ENCODE peak calls at places on chromosomes 7 and 10, in eight cellular contexts. U is body of pancreas, Z is lower leg skin, G is right lobe of liver, C is breast epithelium, S is heart left ventricle, D is esophagus squamous epithelium, H is NB4. R is an unnamed sample.

GRCh38 chr7:150969483-150969874 is 8.6 kb downstream of the KCNH2 start:
- DNase-seq in Z (no peak), C (no peak), G (no peak), D (no peak), H (no peak), S (peak), U (no peak), R (no peak)

GRCh38 chr10:110525349-110526260 is 27.9 kb downstream of the DUSP5 start:
- DNase-seq in C (no peak), G (no peak), Z (no peak), S (no peak), H (peak), U (no peak), D (no peak), R (no peak)

GRCh38 chr7:104444019-104444418 is 115.6 kb downstream of the LHFPL3 start:
- DNase-seq in U (no peak), S (no peak), Z (no peak), D (no peak), G (no peak), C (no peak), H (no peak), R (no peak)

GRCh38 chr7:80357530-80357929 is 154.3 kb downstream of the GNAT3 start:
- DNase-seq in Z (no peak), U (no peak), G (no peak), S (no peak), H (no peak), C (no peak), D (no peak), R (no peak)

GRCh38 chr10:84523509-84523908 is 195.1 kb downstream of the CCSER2 start:
- DNase-seq in D (no peak), Z (no peak), U (peak), H (no peak), S (no peak), G (no peak), C (no peak), R (peak)

GRCh38 chr10:133257489-133258065 is 19.1 kb downstream of the ADAM8 start:
- DNase-seq in G (peak), H (peak), D (no peak), C (peak), S (peak), U (peak), Z (peak), R (peak)

GRCh38 chr10:118054383-118054782 is 7.6 kb upstream of the RAB11FIP2 start:
- DNase-seq in G (no peak), Z (no peak), C (no peak), D (no peak), U (no peak), S (no peak), H (no peak), R (no peak)

GRCh38 chr7:70738080-70738479 is 393.9 kb upstream of the GALNT17 start:
- DNase-seq in Z (peak), U (no peak), S (no peak), C (peak), D (no peak), H (no peak), G (no peak), R (no peak)

GRCh38 chr10:116113721-116114501 is 159.1 kb downstream of the GFRA1 start:
- DNase-seq in U (no peak), G (no peak), D (no peak), H (no peak), S (no peak), Z (no peak), C (no peak), R (no peak)

GRCh38 chr7:114789942-114790341 is 132.0 kb upstream of the MDFIC start:
- DNase-seq in U (no peak), C (no peak), S (no peak), G (no peak), Z (no peak), H (no peak), D (no peak), R (no peak)

GRCh38 chr10:113549856-113550255 is 3.0 kb upstream of the HABP2 start:
- DNase-seq in H (no peak), U (no peak), C (no peak), S (no peak), G (no peak), Z (no peak), D (no peak), R (no peak)

GRCh38 chr10:19629559-19629958 is 186.7 kb upstream of the PLXDC2 start:
- DNase-seq in D (no peak), S (peak), H (peak), Z (peak), U (peak), C (peak), G (peak), R (no peak)

GRCh38 chr7:124701955-124702354 is 63.6 kb downstream of the GPR37 start:
- DNase-seq in D (no peak), U (no peak), Z (no peak), C (no peak), H (no peak), S (no peak), G (no peak), R (no peak)

GRCh38 chr7:139737221-139738100 is 40.3 kb downstream of the HIPK2 start:
- DNase-seq in H (no peak), G (no peak), U (no peak), S (no peak), C (no peak), Z (no peak), D (no peak), R (no peak)

GRCh38 chr10:30313579-30314376 is 35.3 kb downstream of the MTPAP start:
- DNase-seq in G (no peak), D (no peak), S (no peak), H (no peak), U (no peak), Z (no peak), C (no peak), R (no peak)

GRCh38 chr10:105585753-105586152 is 944.7 kb downstream of the SORCS3 start:
- DNase-seq in H (no peak), D (no peak), U (no peak), C (no peak), Z (no peak), S (no peak), G (no peak), R (no peak)

GRCh38 chr10:79328737-79329504 is 18.3 kb upstream of the PPIF start:
- DNase-seq in Z (no peak), S (peak), C (no peak), D (no peak), G (no peak), U (no peak), H (no peak), R (no peak)

GRCh38 chr10:72423426-72423825 is 68.7 kb upstream of the DNAJB12 start:
- DNase-seq in S (no peak), Z (no peak), H (no peak), D (no peak), C (no peak), U (no peak), G (no peak), R (no peak)

GRCh38 chr7:76428868-76429805 is 4.4 kb downstream of the ZP3 start:
- DNase-seq in G (no peak), U (no peak), D (no peak), Z (no peak), H (peak), S (no peak), C (no peak), R (peak)

GRCh38 chr7:3333861-3334260 is 32.8 kb downstream of the SDK1 start:
- DNase-seq in U (no peak), D (no peak), S (no peak), H (no peak), C (no peak), Z (no peak), G (no peak), R (no peak)

GRCh38 chr7:34357068-34357467 is 300.9 kb upstream of the NPSR1 start:
- DNase-seq in C (no peak), H (no peak), D (no peak), S (no peak), U (no peak), Z (no peak), G (no peak), R (no peak)

GRCh38 chr7:152884321-152884720 is 124.8 kb downstream of the ACTR3B start:
- DNase-seq in C (no peak), H (no peak), G (no peak), Z (no peak), U (no peak), S (no peak), D (no peak), R (no peak)

GRCh38 chr7:90677742-90678439 is 81.8 kb downstream of the CDK14 start:
- DNase-seq in S (no peak), G (no peak), H (no peak), Z (no peak), D (no peak), C (no peak), U (no peak), R (no peak)

GRCh38 chr7:19353158-19353557 is 207.9 kb upstream of the FERD3L start:
- DNase-seq in H (no peak), C (no peak), G (no peak), S (no peak), Z (no peak), D (no peak), U (no peak), R (no peak)

GRCh38 chr10:63383141-63383540 is 82.6 kb downstream of the JMJD1C start:
- DNase-seq in Z (no peak), D (no peak), G (no peak), S (no peak), H (no peak), U (no peak), C (no peak), R (no peak)

GRCh38 chr7:121271916-121272315 is 56.9 kb upstream of the WNT16 start:
- DNase-seq in C (no peak), U (no peak), D (no peak), Z (no peak), S (no peak), H (no peak), G (no peak), R (no peak)

GRCh38 chr7:94908204-94909022 is 1.0 kb downstream of the PPP1R9A start:
- DNase-seq in S (peak), C (peak), U (peak), G (peak), H (no peak), Z (no peak), D (no peak), R (no peak)

GRCh38 chr7:65006094-65006992 is at the start of gene ERV3-1:
- DNase-seq in G (peak), U (peak), S (peak), C (peak), H (peak), Z (peak), D (peak), R (peak)
- TF ChIP-seq POLR2A in G (peak), U (peak), S (peak), C (peak), H (peak), Z (peak), D (peak), R (peak)

DNA sequence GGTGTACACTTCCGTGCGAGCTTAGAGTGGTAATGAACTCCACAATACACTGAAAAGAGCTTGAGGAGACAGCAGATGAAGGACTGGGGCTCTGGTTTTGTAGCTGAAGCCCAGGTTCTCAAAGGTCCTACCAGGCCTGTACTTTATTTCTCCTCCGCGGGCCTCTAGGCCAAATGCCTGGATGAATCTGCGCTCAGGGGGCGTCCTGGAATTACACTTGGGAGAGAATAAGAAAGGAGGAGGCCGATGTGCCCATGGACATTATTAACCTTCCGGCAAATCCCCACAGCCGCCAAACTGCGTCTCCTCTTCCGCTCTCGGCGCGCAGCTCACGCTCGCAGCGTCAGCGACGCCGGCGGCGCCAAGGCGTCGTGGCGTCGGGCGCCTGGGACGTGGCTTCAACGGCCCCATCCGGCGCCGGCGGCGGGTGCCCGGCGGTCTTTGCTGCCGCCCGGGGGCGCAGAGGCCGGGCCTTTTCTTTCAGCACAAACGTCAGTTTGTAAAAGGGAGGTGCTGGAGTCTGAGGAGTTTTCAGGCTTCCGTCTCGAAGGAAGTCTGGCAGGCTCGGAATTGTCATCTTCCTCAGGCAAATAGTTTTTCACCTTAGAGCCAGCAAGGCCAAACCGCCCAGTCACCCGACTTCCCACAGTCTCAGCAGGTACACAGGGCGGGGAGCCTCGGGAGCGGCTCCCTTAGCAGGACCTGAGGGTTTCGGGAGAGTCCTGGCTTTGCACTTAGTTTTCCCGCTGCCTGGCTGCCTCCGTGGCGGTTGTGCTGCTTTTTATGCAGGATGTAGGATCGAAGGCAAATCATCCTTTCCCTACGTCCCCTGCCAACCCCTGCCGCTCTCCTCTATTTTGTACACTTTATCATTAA is at the start of gene CCDC7:
- DNase-seq in Z (peak), S (peak), C (peak), U (peak), H (peak), G (peak), D (peak), R (peak)
- TF ChIP-seq POLR2A in Z (peak), S (peak), C (no peak), U (peak), H (peak), G (peak), D (peak), R (peak)

GRCh38 chr10:102712843-102713242 is 1.4 kb downstream of the ARL3 start:
- DNase-seq in D (no peak), S (no peak), Z (no peak), G (no peak), C (no peak), H (no peak), U (no peak), R (no peak)

GRCh38 chr10:102713483-102713813 is 749 bp downstream of the ARL3 start:
- DNase-seq in Z (no peak), S (no peak), U (no peak), G (no peak), H (no peak), D (no peak), C (no peak), R (peak)

GRCh38 chr10:102715880-102716279 is 1.4 kb downstream of the SFXN2 start:
- DNase-seq in C (no peak), D (no peak), H (no peak), G (no peak), Z (no peak), S (no peak), U (no peak), R (no peak)

GRCh38 chr10:102714621-102715455 is at the start of gene SFXN2:
- DNase-seq in C (no peak), D (no peak), H (peak), S (no peak), U (peak), Z (no peak), G (no peak), R (peak)

DNA sequence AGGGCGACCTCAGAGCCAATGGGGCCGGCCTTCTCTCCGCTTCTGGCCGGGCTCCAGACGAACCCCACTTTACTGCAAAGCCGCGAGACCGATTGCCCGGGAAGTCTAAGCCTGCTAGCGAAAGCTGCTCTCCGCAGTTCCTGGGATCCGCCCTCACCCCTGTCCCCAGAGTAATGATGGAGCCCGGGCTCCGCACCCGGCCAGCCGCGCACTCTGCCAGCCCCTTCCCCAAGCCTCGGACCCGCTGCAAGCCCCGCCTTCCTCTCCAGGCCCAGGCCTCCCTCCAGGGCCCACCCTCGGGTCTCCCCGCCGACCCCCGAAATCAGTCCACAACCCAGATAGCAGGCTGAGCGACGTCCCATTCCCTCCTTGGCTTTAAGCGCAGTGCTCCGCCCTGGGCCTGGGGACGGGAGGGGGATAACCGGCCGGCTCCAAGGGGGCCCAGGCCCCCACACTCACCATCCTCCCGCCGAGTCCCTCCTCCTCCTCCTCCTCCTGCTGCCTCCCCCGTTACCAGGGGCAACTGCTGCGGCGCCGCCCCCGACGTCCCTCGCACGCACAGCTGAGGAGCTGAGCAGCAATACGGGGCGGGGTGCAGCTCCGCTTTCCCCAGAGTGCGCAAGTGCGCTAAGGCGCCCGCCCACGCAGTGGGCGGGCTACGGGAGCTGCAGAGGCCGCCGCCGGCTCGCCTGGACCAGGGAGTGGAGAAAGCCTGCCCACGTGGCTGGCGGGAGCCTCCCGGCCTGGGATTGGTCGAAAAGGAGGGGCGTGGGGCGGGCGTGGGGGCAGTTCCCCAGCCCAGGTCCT is at the start of gene ARL3:
- DNase-seq in C (peak), H (peak), D (peak), Z (peak), S (peak), G (peak), U (peak), R (peak)
- TF ChIP-seq POLR2A in C (peak), H (peak), D (peak), Z (no peak), S (peak), G (no peak), U (no peak), R (peak)

DNA sequence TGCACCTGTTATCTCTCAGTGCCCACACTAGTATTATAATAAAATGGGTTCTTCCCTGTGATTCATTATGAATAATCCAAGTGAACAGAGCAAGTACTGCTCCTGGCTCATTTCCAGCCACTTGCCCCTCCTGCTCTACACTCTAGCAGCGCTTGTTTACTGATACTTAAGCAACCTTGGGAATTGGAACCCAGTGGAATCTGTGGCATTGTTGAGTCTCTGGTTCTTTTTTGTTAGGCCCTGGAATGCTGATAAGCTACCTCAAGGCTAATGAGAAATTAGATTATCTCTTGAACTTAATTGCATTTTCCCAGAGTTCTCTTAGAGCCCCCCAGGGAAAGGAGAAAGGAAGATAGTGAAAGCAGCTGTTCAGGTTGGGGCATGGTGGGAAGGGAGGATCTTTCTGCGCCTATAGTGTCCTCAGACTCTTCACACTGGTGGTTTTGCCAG is 34.0 kb downstream of the PRKAR2B start:
- DNase-seq in U (peak), D (no peak), H (no peak), C (no peak), Z (no peak), G (no peak), S (no peak), R (peak)
- TF ChIP-seq POLR2A in U (no peak), D (no peak), H (no peak), C (no peak), Z (no peak), G (no peak), S (no peak), R (no peak)

GRCh38 chr10:103838851-103839512 is 16.4 kb downstream of the SH3PXD2A start:
- DNase-seq in G (no peak), S (no peak), C (no peak), Z (no peak), D (no peak), U (no peak), H (no peak), R (no peak)
- TF ChIP-seq POLR2A in G (no peak), S (no peak), C (no peak), Z (no peak), D (no peak), U (no peak), H (no peak), R (no peak)